ENCODE peak calls at places on chromosomes 12 and 14, in eight cellular contexts. T, Y, J, B, N, L, R and X are unnamed samples.

GRCh38 chr12:29157486-29157946 is 8.4 kb downstream of the FAR2 start:
- DNase-seq in T (no peak), Y (no peak), J (no peak), B (no peak), N (peak; percentile 43), L (no peak), R (peak; percentile 88), X (no peak)

GRCh38 chr12:64746663-64747062 is 12.5 kb downstream of the GNS start:
- DNase-seq in T (no peak), Y (no peak), J (no peak), B (no peak), N (peak; percentile 24), L (no peak), R (peak; percentile 37), X (no peak)

GRCh38 chr12:15701212-15701611 is 88.0 kb downstream of the EPS8 start:
- DNase-seq in T (no peak), Y (no peak), J (no peak), B (no peak), N (peak; percentile 61), L (no peak), R (peak; percentile 64), X (no peak)

GRCh38 chr12:75784591-75784990 is 247.0 kb downstream of the PHLDA1 start:
- DNase-seq in T (no peak), Y (no peak), J (peak; percentile 38), B (no peak), N (peak; percentile 23), L (no peak), R (no peak), X (peak; percentile 45)

GRCh38 chr14:103391048-103391447 is 5.8 kb downstream of the MARK3 start:
- DNase-seq in T (peak; percentile 66), Y (no peak), J (no peak), B (no peak), N (peak; percentile 92), L (no peak), R (peak; percentile 72), X (peak; percentile 50)

GRCh38 chr14:83867871-83868270 is 1662.1 kb upstream of the FLRT2 start:
- DNase-seq in T (no peak), Y (no peak), J (no peak), B (no peak), N (no peak), L (no peak), R (no peak), X (no peak)

GRCh38 chr12:75876843-75877587 is 154.6 kb downstream of the PHLDA1 start:
- DNase-seq in T (no peak), Y (no peak), J (no peak), B (no peak), N (no peak), L (no peak), R (no peak), X (no peak)

GRCh38 chr12:5236022-5236421 is 192.3 kb downstream of the KCNA5 start:
- DNase-seq in T (no peak), Y (no peak), J (no peak), B (no peak), N (no peak), L (no peak), R (no peak), X (no peak)

GRCh38 chr12:117486840-117487659 is 125.6 kb upstream of the NOS1 start:
- DNase-seq in T (no peak), Y (peak; percentile 58), J (no peak), B (no peak), N (no peak), L (no peak), R (peak; percentile 87), X (no peak)

DNA sequence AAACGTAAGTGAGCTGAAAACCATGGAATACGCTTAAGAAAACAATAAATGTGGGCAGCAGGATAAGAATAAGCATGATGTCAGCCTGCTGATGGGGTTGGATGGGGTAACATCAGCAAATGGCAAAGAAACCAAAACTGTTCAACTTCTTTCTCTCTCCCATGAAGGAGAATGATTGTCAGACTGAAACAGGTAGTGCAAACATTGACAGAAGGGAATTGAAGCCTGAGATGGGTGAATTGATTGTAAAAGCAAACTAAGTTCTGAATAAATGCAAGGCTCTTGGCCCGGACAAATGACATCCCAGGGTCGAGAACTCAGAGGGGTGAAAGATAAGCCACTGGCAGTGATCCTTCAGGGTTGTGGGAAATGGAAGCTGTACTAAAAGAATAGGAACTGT is 182.6 kb downstream of the ETV6 start:
- DNase-seq in T (no peak), Y (no peak), J (no peak), B (no peak), N (no peak), L (no peak), R (peak; percentile 32), X (no peak)
- H3K4me1 ChIP-seq in T (peaks cover 32% of the 10 kb centered on the region), Y (peaks cover 12% of the 10 kb centered on the region), J (peaks cover 97% of the 10 kb centered on the region), B (peaks cover 78% of the 10 kb centered on the region), N (peaks cover 60% of the 10 kb centered on the region), L (peaks cover 81% of the 10 kb centered on the region), R (peaks cover 9% of the 10 kb centered on the region), X (peaks cover 39% of the 10 kb centered on the region)

GRCh38 chr12:94026566-94026965 is 121.8 kb upstream of the PLXNC1 start:
- DNase-seq in T (no peak), Y (no peak), J (no peak), B (no peak), N (no peak), L (no peak), R (no peak), X (no peak)

GRCh38 chr12:94023879-94024278 is 124.5 kb upstream of the PLXNC1 start:
- DNase-seq in T (no peak), Y (no peak), J (no peak), B (no peak), N (no peak), L (no peak), R (no peak), X (no peak)

GRCh38 chr12:94020335-94020734 is 128.0 kb upstream of the PLXNC1 start:
- DNase-seq in T (no peak), Y (no peak), J (no peak), B (no peak), N (peak; percentile 34), L (no peak), R (no peak), X (no peak)

GRCh38 chr12:94027561-94027960 is 120.8 kb upstream of the PLXNC1 start:
- DNase-seq in T (no peak), Y (no peak), J (no peak), B (no peak), N (no peak), L (no peak), R (no peak), X (no peak)

DNA sequence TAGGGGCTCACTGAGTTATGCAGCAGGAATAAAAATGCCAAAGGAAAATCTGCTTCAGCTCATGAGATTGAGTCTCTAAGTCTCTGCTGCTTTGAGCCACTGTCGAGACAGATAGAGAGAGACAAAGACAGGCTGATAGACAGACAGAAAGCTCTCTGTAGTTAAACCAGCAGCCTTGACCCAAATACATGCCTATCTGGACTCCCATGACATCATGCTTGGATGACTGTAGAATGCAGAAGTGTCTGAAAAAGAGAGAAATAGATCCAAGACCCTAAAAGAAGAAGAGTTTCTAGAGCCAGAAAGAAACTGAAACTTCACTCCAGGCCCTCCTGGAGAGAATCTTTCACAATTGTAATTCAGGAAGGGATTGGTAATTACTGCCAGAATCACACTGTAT is 122.6 kb upstream of the PLXNC1 start:
- DNase-seq in T (no peak), Y (no peak), J (no peak), B (no peak), N (peak; percentile 19), L (no peak), R (no peak), X (no peak)
- H3K4me3 ChIP-seq in T (no peak overlapping the region), Y (no peak overlapping the region), J (no peak overlapping the region), B (no peak overlapping the region), N (no peak overlapping the region), L (no peak overlapping the region), R (no peak overlapping the region), X (no peak overlapping the region)

GRCh38 chr12:108629824-108630476 is 3.7 kb downstream of the SELPLG start:
- DNase-seq in T (no peak), Y (peak; percentile 74), J (no peak), B (peak; percentile 82), N (peak; percentile 80), L (peak; percentile 79), R (peak; percentile 90), X (peak; percentile 62)
- H3K4me1 ChIP-seq in T (peaks cover 7% of the 10 kb centered on the region), Y (no peaks in the 10 kb centered on the region), J (peaks cover 18% of the 10 kb centered on the region), B (peaks cover 82% of the 10 kb centered on the region), N (peaks cover 14% of the 10 kb centered on the region), L (peaks cover 63% of the 10 kb centered on the region), R (peaks cover 30% of the 10 kb centered on the region), X (peaks cover 77% of the 10 kb centered on the region)

GRCh38 chr12:80602455-80602854 is 105.0 kb upstream of the MYF6 start:
- DNase-seq in T (peak; percentile 33), Y (no peak), J (no peak), B (no peak), N (no peak), L (no peak), R (no peak), X (no peak)
- H3K4me3 ChIP-seq in T (no peak overlapping the region), Y (no peak overlapping the region), J (no peak overlapping the region), B (no peak overlapping the region), N (no peak overlapping the region), L (no peak overlapping the region), R (no peak overlapping the region), X (no peak overlapping the region)

GRCh38 chr14:100883789-100884101 is 19.8 kb downstream of the RTL1 start:
- DNase-seq in T (no peak), Y (no peak), J (no peak), B (peak; percentile 59), N (no peak), L (peak; percentile 24), R (no peak), X (no peak)
- H3K4me1 ChIP-seq in T (peaks cover 21% of the 10 kb centered on the region), Y (no peaks in the 10 kb centered on the region), J (peaks cover 3% of the 10 kb centered on the region), B (no peaks in the 10 kb centered on the region), N (no peaks in the 10 kb centered on the region), L (no peaks in the 10 kb centered on the region), R (no peaks in the 10 kb centered on the region), X (no peaks in the 10 kb centered on the region)

DNA sequence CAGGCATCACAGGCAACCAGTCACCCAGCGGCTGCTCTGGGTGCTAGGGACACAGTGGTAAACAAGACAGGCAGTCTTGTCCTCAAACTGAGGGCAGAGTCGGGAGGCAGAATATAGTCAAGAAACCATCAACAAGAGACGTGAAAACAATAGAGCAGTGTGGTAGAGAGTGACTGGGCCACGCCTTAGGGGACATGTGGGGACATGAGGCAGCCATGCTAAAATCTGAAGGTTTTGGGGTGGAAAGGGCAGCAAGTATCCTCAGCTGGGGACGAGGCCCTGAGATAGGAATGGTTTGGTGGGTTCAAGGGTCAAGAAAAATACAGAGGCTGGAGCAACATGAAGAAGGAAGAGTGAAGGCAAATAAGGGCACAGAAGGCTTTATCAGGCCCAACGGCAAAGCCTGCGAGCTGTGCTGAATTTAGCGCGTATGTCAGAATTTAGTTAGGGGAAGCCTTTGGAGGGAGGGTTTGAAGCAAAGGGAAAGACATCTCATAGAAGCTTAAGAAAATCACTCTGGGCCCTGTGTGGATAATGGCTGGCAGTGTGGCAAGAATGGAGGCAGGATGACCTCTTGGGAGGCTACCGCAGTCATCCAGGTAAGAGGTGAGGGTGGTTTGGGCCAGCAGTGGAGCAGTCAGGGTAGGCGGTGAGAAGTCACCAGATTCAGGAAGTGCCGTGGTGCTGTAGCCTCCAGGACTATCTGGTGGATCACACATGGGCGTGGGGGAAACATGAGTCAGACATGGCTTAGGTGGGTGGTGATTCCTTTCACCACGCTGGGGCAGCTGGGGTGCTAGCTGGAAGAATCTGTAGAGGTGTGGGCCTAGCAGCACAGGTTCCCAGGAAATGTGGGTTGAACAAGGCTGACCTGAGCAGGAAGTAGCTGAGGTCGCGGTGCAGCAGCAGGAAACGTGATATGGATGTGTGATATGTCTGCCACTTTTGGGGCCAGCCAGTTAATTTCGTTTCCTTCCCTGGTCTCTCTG is 3.0 kb downstream of the EVL start:
- DNase-seq in T (no peak), Y (peak; percentile 69), J (peak; percentile 28), B (peak; percentile 91), N (peak; percentile 44), L (peak; percentile 80), R (peak; percentile 65), X (peak; percentile 92)
- H3K4me3 ChIP-seq in T (no peak overlapping the region), Y (no peak overlapping the region), J (no peak overlapping the region), B (peak overlapping the region; percentile 34), N (no peak overlapping the region), L (peak overlapping the region; percentile 39), R (no peak overlapping the region), X (peak overlapping the region; percentile 100)

GRCh38 chr12:120453060-120453761 is 7.0 kb downstream of the GATC start:
- DNase-seq in T (no peak), Y (no peak), J (no peak), B (no peak), N (no peak), L (no peak), R (no peak), X (no peak)
- H3K4me1 ChIP-seq in T (no peaks in the 10 kb centered on the region), Y (no peaks in the 10 kb centered on the region), J (peaks cover under 1% of the 10 kb centered on the region), B (no peaks in the 10 kb centered on the region), N (no peaks in the 10 kb centered on the region), L (no peaks in the 10 kb centered on the region), R (no peaks in the 10 kb centered on the region), X (peaks cover 13% of the 10 kb centered on the region)